ENCODE peak calls at places on chromosome 2, in seven cellular contexts. S is endothelial cell, K is NCI-H1092 treated with DMSO at 0.1 percent for 48 hours, T is COLO829, D is AG09309, I is GM12865, P is cardiac fibroblast. Z is an unnamed sample.
A peak's percentile ranks its signal among the peaks of the same experiment; 100 is the strongest.

GRCh38 chr2:37573406-37573805 is 98.0 kb downstream of the CDC42EP3 start:
- DNase-seq in S (no peak), K (no peak), T (no peak), D (no peak), I (no peak), P (no peak), Z (no peak)

GRCh38 chr2:180707867-180708205 is 272.6 kb upstream of the UBE2E3 start:
- DNase-seq in S (no peak), K (peak; percentile 30), T (peak; percentile 34), D (peak; percentile 80), I (no peak), P (peak; percentile 90), Z (peak; percentile 72)

GRCh38 chr2:176830362-176830761 is 382.2 kb upstream of the HNRNPA3 start:
- DNase-seq in S (peak; percentile 14), K (no peak), T (no peak), D (no peak), I (peak; percentile 53), P (no peak), Z (peak; percentile 13)

GRCh38 chr2:226643030-226643429 is 156.6 kb downstream of the IRS1 start:
- DNase-seq in S (no peak), K (no peak), T (no peak), D (no peak), I (no peak), P (no peak), Z (no peak)

GRCh38 chr2:50751255-50752069 is 280.5 kb downstream of the NRXN1 start:
- DNase-seq in S (no peak), K (no peak), T (no peak), D (no peak), I (no peak), P (peak; percentile 3), Z (no peak)

GRCh38 chr2:73089270-73090030 is 17.9 kb upstream of the SFXN5 start:
- DNase-seq in S (no peak), K (no peak), T (no peak), D (peak; percentile 97), I (no peak), P (peak; percentile 97), Z (no peak)

GRCh38 chr2:219783551-219783950 is 156.1 kb downstream of the SLC4A3 start:
- DNase-seq in S (no peak), K (no peak), T (no peak), D (no peak), I (no peak), P (no peak), Z (no peak)

GRCh38 chr2:161710131-161710915 is 86.1 kb downstream of the SLC4A10 start:
- DNase-seq in S (no peak), K (no peak), T (no peak), D (no peak), I (no peak), P (peak; percentile 1), Z (no peak)

GRCh38 chr2:75311521-75311920 is 112.2 kb upstream of the TACR1 start:
- DNase-seq in S (no peak), K (no peak), T (no peak), D (no peak), I (no peak), P (no peak), Z (no peak)

GRCh38 chr2:74849228-74849892 is 15.4 kb downstream of the HK2 start:
- DNase-seq in S (no peak), K (no peak), T (peak; percentile 57), D (no peak), I (peak; percentile 83), P (peak; percentile 80), Z (no peak)

GRCh38 chr2:230417436-230417835 is 1.4 kb downstream of the SP100 start:
- DNase-seq in S (no peak), K (no peak), T (no peak), D (no peak), I (no peak), P (no peak), Z (no peak)

GRCh38 chr2:30113617-30114293 is 33.1 kb upstream of the YPEL5 start:
- DNase-seq in S (no peak), K (no peak), T (peak; percentile 68), D (peak; percentile 90), I (no peak), P (peak; percentile 65), Z (no peak)

GRCh38 chr2:12081481-12082210 is 335.2 kb downstream of the LPIN1 start:
- DNase-seq in S (no peak), K (no peak), T (no peak), D (no peak), I (no peak), P (no peak), Z (no peak)

GRCh38 chr2:24831736-24832421 is 38.7 kb downstream of the CENPO start:
- DNase-seq in S (no peak), K (no peak), T (no peak), D (no peak), I (no peak), P (no peak), Z (no peak)

GRCh38 chr2:220215785-220216184 is 588.4 kb downstream of the SLC4A3 start:
- DNase-seq in S (no peak), K (no peak), T (no peak), D (no peak), I (no peak), P (no peak), Z (no peak)

GRCh38 chr2:202460119-202460518 is 84.0 kb downstream of the BMPR2 start:
- DNase-seq in S (no peak), K (no peak), T (no peak), D (no peak), I (no peak), P (no peak), Z (no peak)

GRCh38 chr2:231666171-231667095 is 41.9 kb upstream of the PTMA start:
- DNase-seq in S (peak; percentile 71), K (no peak), T (peak; percentile 65), D (peak; percentile 61), I (peak; percentile 96), P (peak; percentile 94), Z (no peak)

GRCh38 chr2:37323770-37324535 is 680 bp downstream of the PRKD3 start:
- DNase-seq in S (peak; percentile 50), K (peak; percentile 22), T (no peak), D (no peak), I (peak; percentile 51), P (peak; percentile 31), Z (peak; percentile 34)

GRCh38 chr2:206736935-206737334 is 18.7 kb upstream of the DYTN start:
- DNase-seq in S (no peak), K (no peak), T (no peak), D (no peak), I (no peak), P (no peak), Z (no peak)

GRCh38 chr2:1581965-1582625 is 162.2 kb downstream of the PXDN start:
- DNase-seq in S (no peak), K (no peak), T (no peak), D (no peak), I (no peak), P (peak; percentile 26), Z (no peak)

Z was measured in NCI-H1105 treated with DMSO at 0.1 percent for 48 hours.